ENCODE peak calls at places on chromosomes 6 and 20, in four cellular contexts. Z, E, R and G are unnamed samples.

GRCh38 chr6:17861361-17861760 is 126.1 kb downstream of the KIF13A start:
- DNase-seq in Z (no peak), E (no peak), R (no peak), G (no peak)

GRCh38 chr6:13874191-13874549 is 50.6 kb upstream of the RNF182 start:
- DNase-seq in Z (no peak), E (no peak), R (no peak), G (no peak)

GRCh38 chr6:6712258-6712978 is 123.9 kb downstream of the LY86 start:
- DNase-seq in Z (no peak), E (no peak), R (peak), G (peak)

GRCh38 chr20:63267681-63268080 is 4.9 kb upstream of the ARFGAP1 start:
- DNase-seq in Z (no peak), E (no peak), R (no peak), G (no peak)

GRCh38 chr6:170459451-170459850 is 93.7 kb downstream of the PSMB1 start:
- DNase-seq in Z (peak), E (peak), R (peak), G (peak)

GRCh38 chr6:63804381-63804956 is 168.9 kb downstream of the PHF3 start:
- DNase-seq in Z (no peak), E (no peak), R (peak), G (peak)

GRCh38 chr20:52244702-52245101 is 53.1 kb upstream of the ZFP64 start:
- DNase-seq in Z (no peak), E (no peak), R (no peak), G (no peak)

GRCh38 chr6:170555305-170555704 is 1.1 kb downstream of the TBP start:
- DNase-seq in Z (no peak), E (no peak), R (no peak), G (no peak)

GRCh38 chr20:45456632-45457031 is 12.9 kb upstream of the WFDC2 start:
- DNase-seq in Z (no peak), E (no peak), R (peak), G (no peak)

GRCh38 chr20:37839432-37839827 is 63.5 kb upstream of the VSTM2L start:
- DNase-seq in Z (no peak), E (no peak), R (no peak), G (no peak)

GRCh38 chr6:30331981-30332380 is 5.3 kb downstream of the TRIM39 start:
- DNase-seq in Z (no peak), E (no peak), R (no peak), G (no peak)

GRCh38 chr20:22984611-22985010 is 50.5 kb upstream of the SSTR4 start:
- DNase-seq in Z (no peak), E (no peak), R (no peak), G (peak)

GRCh38 chr20:19932170-19932667 is 84.9 kb upstream of the NAA20 start:
- DNase-seq in Z (no peak), E (no peak), R (peak), G (peak)

GRCh38 chr6:136483906-136484305 is 66.3 kb downstream of the MAP7 start:
- DNase-seq in Z (no peak), E (no peak), R (no peak), G (no peak)

GRCh38 chr6:25022140-25022553 is 86.4 kb upstream of the RIPOR2 start:
- DNase-seq in Z (no peak), E (no peak), R (no peak), G (no peak)

GRCh38 chr6:84546427-84546914 is 217.9 kb downstream of the TBX18 start:
- DNase-seq in Z (no peak), E (no peak), R (no peak), G (peak)

GRCh38 chr6:17470953-17471335 is 77.5 kb downstream of the CAP2 start:
- DNase-seq in Z (no peak), E (no peak), R (no peak), G (no peak)

GRCh38 chr6:12369781-12370262 is 79.7 kb downstream of the EDN1 start:
- DNase-seq in Z (no peak), E (no peak), R (peak), G (no peak)

GRCh38 chr6:163662604-163663225 is 248.2 kb downstream of the QKI start:
- DNase-seq in Z (no peak), E (no peak), R (no peak), G (peak)

GRCh38 chr20:46307139-46307998 is 929 bp downstream of the CDH22 start:
- DNase-seq in Z (peak), E (peak), R (peak), G (peak)

GRCh38 chr6:44115866-44116265 is 11.4 kb downstream of the MRPL14 start:
- DNase-seq in Z (no peak), E (no peak), R (peak), G (peak)

GRCh38 chr6:37653933-37654565 is 43.6 kb downstream of the MDGA1 start:
- DNase-seq in Z (no peak), E (no peak), R (peak), G (peak)

GRCh38 chr6:110629153-110629552 is 152.7 kb upstream of the SLC22A16 start:
- DNase-seq in Z (no peak), E (no peak), R (no peak), G (no peak)

GRCh38 chr20:46562373-46563169 is 12.1 kb upstream of the OCSTAMP start:
- DNase-seq in Z (peak), E (peak), R (peak), G (peak)

GRCh38 chr20:35838213-35838612 is 66.4 kb downstream of the PHF20 start:
- DNase-seq in Z (no peak), E (no peak), R (no peak), G (no peak)

GRCh38 chr20:64038579-64039292 is 2.8 kb downstream of the C20orf204 start:
- DNase-seq in Z (peak), E (peak), R (peak), G (peak)

GRCh38 chr6:11803596-11803981 is 25.0 kb upstream of the ADTRP start:
- DNase-seq in Z (no peak), E (no peak), R (no peak), G (no peak)

GRCh38 chr20:56566621-56567020 is 33.6 kb downstream of the FAM209B start:
- DNase-seq in Z (no peak), E (no peak), R (no peak), G (no peak)

GRCh38 chr6:131136021-131136847 is 967 bp downstream of the AKAP7 start:
- DNase-seq in Z (no peak), E (no peak), R (peak), G (peak)

GRCh38 chr6:109010703-109011102 is 83.9 kb downstream of the SESN1 start:
- DNase-seq in Z (no peak), E (no peak), R (no peak), G (no peak)